ENCODE peak calls at places on chromosomes 12 and 14, in nine cellular contexts. D is breast epithelium, V is transverse colon, N is IMR-90, G is HCT116, L is uterus, E is heart left ventricle, T is adrenal gland, F is ovary. A is an unnamed sample. For H3K4me1, the result is how much of the 10 kb centered on the place peaks cover.

GRCh38 chr12:68279227-68280054 is 26.0 kb upstream of the IL22 start:
- DNase-seq in E (no peak), V (no peak), N (peak), D (no peak), G (no peak), L (no peak), F (no peak), T (peak), A (no peak)

GRCh38 chr12:53590661-53591060 is 35.5 kb downstream of the ATF7 start:
- DNase-seq in V (no peak), E (no peak), T (no peak), L (no peak), N (no peak), F (no peak), G (no peak), D (no peak), A (no peak)

GRCh38 chr12:25152055-25152454 is 42.9 kb downstream of the DNAI7 start:
- DNase-seq in V (no peak), G (no peak), D (no peak), E (no peak), N (no peak), T (no peak), L (no peak), F (no peak), A (no peak)

GRCh38 chr12:92208613-92209121 is 63.0 kb upstream of the BTG1 start:
- DNase-seq in N (peak), L (no peak), F (no peak), E (no peak), G (no peak), V (no peak), D (no peak), T (no peak), A (no peak)

GRCh38 chr12:54991161-54991991 is 6.8 kb upstream of the TESPA1 start:
- DNase-seq in D (no peak), F (no peak), T (no peak), N (no peak), V (no peak), L (no peak), E (no peak), G (no peak), A (no peak)

GRCh38 chr12:41910578-41911331 is 233.9 kb downstream of the GXYLT1 start:
- DNase-seq in T (no peak), L (no peak), V (no peak), D (no peak), E (no peak), G (no peak), F (no peak), N (no peak), A (no peak)

GRCh38 chr14:53295985-53296582 is 143.0 kb upstream of the DDHD1 start:
- DNase-seq in F (no peak), N (peak), E (no peak), D (no peak), G (peak), L (no peak), V (no peak), T (no peak), A (no peak)

GRCh38 chr12:28294300-28294699 is 104.0 kb downstream of the CCDC91 start:
- DNase-seq in G (no peak), D (no peak), E (no peak), F (no peak), N (no peak), L (no peak), T (no peak), V (no peak), A (no peak)

GRCh38 chr14:77098470-77099353 is 654 bp downstream of the CIPC start:
- DNase-seq in D (peak), N (no peak), V (peak), T (peak), F (peak), G (no peak), L (peak), E (peak), A (peak)

GRCh38 chr14:22900088-22900799 is 17.2 kb downstream of the REM2 start:
- DNase-seq in V (peak), G (peak), E (no peak), D (no peak), F (no peak), T (no peak), L (no peak), N (peak), A (peak)

DNA sequence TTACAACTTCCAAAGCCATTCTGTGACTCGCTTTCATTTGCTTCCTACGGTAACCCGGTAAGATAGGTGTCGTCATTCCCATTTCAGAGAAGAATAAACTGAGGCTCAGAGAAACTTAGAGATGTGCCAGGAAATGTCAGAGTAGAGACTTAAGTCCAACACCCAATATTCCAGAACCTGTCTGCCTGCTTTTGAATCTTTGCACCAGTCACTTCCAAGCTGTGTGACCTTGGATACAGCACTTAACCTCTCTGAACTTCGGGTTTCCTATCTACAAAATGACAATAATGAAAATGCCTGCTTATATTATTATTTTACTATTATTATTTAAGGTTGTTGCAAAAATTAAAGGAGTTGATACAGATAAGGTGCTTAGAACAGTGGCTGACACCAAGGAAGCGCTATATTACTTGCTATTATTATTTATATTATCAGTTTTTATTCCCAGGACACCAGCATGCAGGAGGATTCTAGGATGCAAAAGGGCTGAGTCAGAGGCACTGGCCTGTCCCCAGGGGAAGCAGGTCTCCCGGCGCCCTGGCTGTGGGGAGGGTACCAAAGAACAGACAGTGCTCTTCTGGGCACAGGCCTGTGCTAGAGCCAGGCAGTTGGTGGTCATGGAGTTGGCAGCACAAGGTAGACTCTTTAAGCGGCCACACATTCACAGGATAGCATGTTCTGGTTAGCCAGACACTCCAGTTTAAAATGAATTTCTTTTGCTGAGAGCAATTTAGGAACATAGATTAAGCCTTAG is 5.4 kb downstream of the HSPB8 start:
- DNase-seq in F (no peak), L (no peak), T (no peak), E (peak), G (no peak), V (no peak), N (no peak), D (no peak), A (peak)
- H3K4me1 ChIP-seq in F (under half), L (under half), T (under half), E (under half), G (under half), V (under half), N (under half), D (under half), A (half or more)

DNA sequence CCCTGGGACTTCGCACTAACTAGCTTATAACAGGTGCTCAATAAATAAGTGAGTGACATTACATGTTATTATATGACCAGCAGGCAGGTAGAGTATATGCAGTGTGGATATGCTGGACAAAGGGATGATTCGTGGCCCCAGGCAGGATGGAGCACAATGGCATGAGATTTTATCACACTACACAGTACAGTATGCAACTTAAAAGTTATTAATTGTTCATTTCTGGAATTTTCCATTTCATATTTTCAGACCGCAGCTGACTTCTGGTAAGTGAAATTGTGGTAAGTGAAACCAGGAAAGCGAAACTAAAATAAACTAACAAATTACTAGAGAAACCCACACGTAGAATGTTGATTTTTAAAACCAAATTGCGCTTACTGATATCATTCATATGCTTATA is 3.3 kb downstream of the PARP11 start:
- DNase-seq in L (no peak), V (no peak), N (no peak), T (no peak), F (no peak), G (no peak), D (no peak), E (no peak), A (no peak)
- H3K4me3 ChIP-seq in L (no peak), V (no peak), N (no peak), T (no peak), F (no peak), G (no peak), D (peak), E (no peak), A (no peak)

DNA sequence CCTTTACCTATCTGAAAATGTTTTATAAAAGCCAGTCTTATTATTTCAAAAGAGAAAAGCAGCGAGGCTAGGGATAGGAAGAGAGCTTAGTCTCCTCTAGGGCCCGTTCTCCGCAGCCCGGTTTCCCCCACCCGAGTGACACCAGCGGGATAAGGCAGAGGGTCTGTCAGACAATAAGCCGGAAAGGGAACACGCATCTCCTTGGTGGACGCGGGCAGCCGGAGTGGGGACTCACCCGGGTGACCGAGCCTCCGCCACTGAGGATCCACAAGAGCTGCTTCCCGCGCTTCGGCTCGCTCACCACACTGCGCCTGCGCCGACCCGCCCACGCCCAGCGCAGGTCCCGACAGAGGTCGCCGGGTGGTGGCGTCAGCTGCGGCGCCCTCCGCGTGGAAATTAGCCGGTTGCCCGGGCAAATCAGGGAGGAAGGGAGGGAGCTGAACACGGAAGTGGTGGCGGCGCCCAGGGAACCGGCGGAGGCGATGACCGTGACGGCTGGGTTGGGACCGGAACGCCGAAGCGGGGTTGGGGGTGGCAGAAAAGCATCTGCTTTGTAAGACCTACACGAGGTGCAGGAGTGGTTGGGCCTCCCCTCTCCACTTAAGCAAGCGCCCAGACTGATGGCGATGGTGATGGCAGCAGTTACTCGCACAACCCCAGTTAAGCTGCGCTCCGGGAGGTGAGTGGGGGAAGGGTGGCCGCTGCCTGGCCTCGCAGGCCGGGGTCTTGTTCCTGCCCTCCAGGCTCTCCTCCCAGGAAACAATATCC is at the start of the genes SOCS4 and WDHD1:
- DNase-seq in G (peak), V (peak), E (peak), D (peak), F (peak), N (peak), T (peak), L (peak), A (peak)
- TF ChIP-seq POLR2A in G (peak), V (peak), E (no peak), D (no peak), F (peak), N (peak), T (peak), L (peak), A (peak)

GRCh38 chr12:112049351-112049750 is 36.1 kb downstream of the ERP29 start:
- DNase-seq in V (no peak), L (no peak), D (no peak), F (no peak), E (no peak), N (no peak), G (no peak), T (no peak), A (no peak)
- H3K4me1 ChIP-seq in V (under half), L (under half), D (under half), F (under half), E (under half), N (under half), G (under half), T (under half), A (under half)

DNA sequence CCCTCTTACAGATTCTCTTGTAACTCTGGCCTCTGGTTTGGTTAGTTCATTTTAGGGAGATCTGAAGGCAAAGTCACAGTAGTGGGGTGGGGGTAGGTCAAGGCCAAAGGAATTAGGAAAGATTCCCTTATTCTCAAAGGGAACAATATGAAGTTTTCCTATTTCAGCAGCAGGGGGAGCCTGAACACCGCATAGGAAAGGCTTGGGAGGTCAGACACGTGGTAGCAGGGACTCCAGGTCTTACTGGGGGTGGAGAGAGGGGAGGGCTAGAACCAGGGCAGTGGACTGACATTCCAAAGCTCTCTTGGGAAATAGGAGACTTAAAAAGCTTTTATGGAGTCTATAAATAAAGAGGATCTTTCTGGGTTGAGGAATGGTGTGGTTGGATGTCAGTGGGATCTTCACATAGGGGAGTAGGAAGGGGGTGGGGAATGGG is 1.3 kb downstream of the ZC3H10 start:
- DNase-seq in T (peak), G (peak), N (peak), E (peak), V (peak), D (no peak), L (peak), F (peak), A (peak)
- H3K4me3 ChIP-seq in T (no peak), G (peak), N (no peak), E (peak), V (no peak), D (peak), L (no peak), F (peak), A (no peak)

A was measured in thyroid gland.